ENCODE peak calls at places on chromosomes 2 and 18, in five cellular contexts. W is H9, O is ovary, R is heart left ventricle, L is fibroblast of lung. E is an unnamed sample.

GRCh38 chr2:170396799-170397459 is 219.0 kb downstream of the MYO3B start:
- DNase-seq in R (no peak), W (no peak), L (no peak), O (no peak), E (no peak)

GRCh38 chr2:69185807-69186206 is 172.8 kb downstream of the ANTXR1 start:
- DNase-seq in O (no peak), R (no peak), W (no peak), L (peak; percentile 48), E (no peak)

GRCh38 chr2:142140434-142140845 is 9.6 kb upstream of the LRP1B start:
- DNase-seq in O (no peak), W (no peak), R (no peak), L (no peak), E (no peak)

GRCh38 chr2:227817336-227817735 is 3.7 kb downstream of the CCL20 start:
- DNase-seq in W (no peak), L (no peak), R (no peak), O (no peak), E (no peak)

GRCh38 chr2:45218931-45219339 is 209.7 kb upstream of the SIX2 start:
- DNase-seq in R (no peak), O (no peak), L (no peak), W (no peak), E (no peak)

GRCh38 chr2:9423922-9424272 is 443 bp downstream of the CPSF3 start:
- DNase-seq in L (peak; percentile 38), W (no peak), O (no peak), R (no peak), E (no peak)

GRCh38 chr2:212777020-212777491 is 238.5 kb upstream of the ERBB4 start:
- DNase-seq in O (no peak), L (peak; percentile 41), W (no peak), R (no peak), E (no peak)

GRCh38 chr2:74349889-74350288 is 6.7 kb upstream of the SLC4A5 start:
- DNase-seq in W (no peak), O (no peak), L (no peak), R (no peak), E (no peak)

GRCh38 chr2:195561205-195562032 is 95.6 kb upstream of the SLC39A10 start:
- DNase-seq in O (no peak), W (no peak), R (no peak), L (peak; percentile 97), E (no peak)

GRCh38 chr2:39732492-39732891 is 46.6 kb downstream of the THUMPD2 start:
- DNase-seq in R (no peak), O (no peak), W (no peak), L (no peak), E (no peak)

GRCh38 chr2:30798536-30798991 is 8.7 kb downstream of the CAPN13 start:
- DNase-seq in R (no peak), W (no peak), L (no peak), O (no peak), E (no peak)

GRCh38 chr18:54392621-54393023 is 34.9 kb downstream of the C18orf54 start:
- DNase-seq in W (no peak), L (peak; percentile 54), O (no peak), R (no peak), E (no peak)

GRCh38 chr18:55076643-55077218 is 117.5 kb upstream of the CCDC68 start:
- DNase-seq in O (peak; percentile 16), R (no peak), L (peak; percentile 73), W (no peak), E (no peak)

GRCh38 chr2:169448865-169449264 is 30.4 kb upstream of the BBS5 start:
- DNase-seq in O (no peak), L (no peak), W (no peak), R (no peak), E (no peak)

GRCh38 chr18:77206676-77207370 is 42.8 kb upstream of the GALR1 start:
- DNase-seq in R (no peak), L (peak; percentile 75), O (peak; percentile 57), W (no peak), E (peak; percentile 73)

GRCh38 chr2:117027646-117028045 is 786.8 kb upstream of the DDX18 start:
- DNase-seq in O (no peak), L (no peak), W (no peak), R (no peak), E (no peak)

GRCh38 chr2:199485732-199486335 is 28.1 kb upstream of the SATB2 start:
- DNase-seq in W (peak; percentile 79), R (peak; percentile 33), L (peak; percentile 54), O (peak; percentile 34), E (no peak)

GRCh38 chr2:40400336-40400953 is 51.4 kb downstream of the SLC8A1 start:
- DNase-seq in W (no peak), O (no peak), R (no peak), L (peak; percentile 20), E (no peak)

GRCh38 chr2:196927318-196928225 is 1.1 kb upstream of the PGAP1 start:
- DNase-seq in L (peak; percentile 93), W (no peak), O (peak; percentile 19), R (no peak), E (no peak)

GRCh38 chr2:145158051-145158586 is 638.2 kb upstream of the ZEB2 start:
- DNase-seq in W (no peak), R (peak; percentile 50), O (peak; percentile 58), L (peak; percentile 92), E (peak; percentile 84)

GRCh38 chr2:142175917-142176316 is 45.1 kb upstream of the LRP1B start:
- DNase-seq in O (no peak), L (no peak), R (no peak), W (no peak), E (no peak)

GRCh38 chr18:11398625-11399024 is 210.8 kb upstream of the SLC35G4 start:
- DNase-seq in R (no peak), W (no peak), L (no peak), O (no peak), E (no peak)

GRCh38 chr2:55949211-55949610 is 25.6 kb upstream of the EFEMP1 start:
- DNase-seq in R (no peak), W (no peak), O (no peak), L (no peak), E (no peak)

GRCh38 chr2:6929196-6929874 is 12.1 kb downstream of the RNF144A start:
- DNase-seq in O (no peak), R (no peak), L (peak; percentile 25), W (no peak), E (no peak)

GRCh38 chr2:47534179-47534919 is 131.4 kb downstream of the MSH2 start:
- DNase-seq in W (no peak), O (peak; percentile 53), L (peak; percentile 94), R (no peak), E (no peak)

GRCh38 chr2:47528874-47529273 is 125.9 kb downstream of the MSH2 start:
- DNase-seq in W (no peak), R (no peak), L (peak; percentile 60), O (no peak), E (no peak)

GRCh38 chr2:47530105-47530504 is 127.1 kb downstream of the MSH2 start:
- DNase-seq in R (no peak), O (no peak), L (no peak), W (no peak), E (no peak)

GRCh38 chr2:47535073-47535472 is 132.1 kb downstream of the MSH2 start:
- DNase-seq in R (no peak), W (no peak), O (no peak), L (no peak), E (no peak)

GRCh38 chr2:47531378-47532042 is 128.6 kb downstream of the MSH2 start:
- DNase-seq in W (no peak), R (no peak), L (no peak), O (no peak), E (no peak)
- H3K4me1 ChIP-seq in W (no peaks in the 10 kb centered on the region), R (no peaks in the 10 kb centered on the region), L (peaks cover 17% of the 10 kb centered on the region), O (no peaks in the 10 kb centered on the region), E (peaks cover 6% of the 10 kb centered on the region)

DNA sequence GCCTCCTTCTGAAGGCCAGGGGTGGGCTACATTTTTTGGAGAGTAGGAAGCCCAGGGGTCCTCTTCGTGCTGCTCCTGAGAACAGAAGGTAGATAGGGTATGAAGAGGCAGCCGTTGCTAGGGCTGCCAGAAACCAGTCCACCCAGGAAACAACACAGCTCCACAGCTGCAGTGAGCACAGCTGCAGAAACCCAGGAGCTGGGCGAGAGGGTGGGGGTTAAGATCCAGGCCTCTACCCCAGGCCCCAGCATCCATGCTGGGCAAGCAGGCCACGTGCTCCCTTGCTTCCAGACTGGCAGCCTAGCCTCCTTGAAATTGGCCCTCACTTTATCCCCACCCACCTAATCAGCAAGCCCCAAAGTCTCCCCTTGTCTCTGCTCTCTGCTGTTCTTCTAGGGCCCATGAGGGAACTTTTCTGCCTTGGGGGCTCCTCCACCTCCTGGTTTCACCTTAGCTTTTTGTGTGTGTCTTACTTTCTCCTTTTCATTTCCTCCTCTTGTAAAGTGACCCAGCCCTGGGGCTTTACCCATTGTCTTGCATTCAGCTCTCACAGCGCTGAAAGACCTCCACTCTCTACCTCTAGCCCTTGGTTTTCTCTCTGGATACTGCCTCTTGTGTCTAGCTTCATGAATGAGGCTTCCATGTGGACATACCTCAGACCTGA is 30.7 kb downstream of the STON1 start:
- DNase-seq in W (peak; percentile 39), R (no peak), L (no peak), O (no peak), E (no peak)
- H3K27ac ChIP-seq in W (no peak overlapping the region), R (no peak overlapping the region), L (no peak overlapping the region), O (no peak overlapping the region), E (no peak overlapping the region)

GRCh38 chr2:240840435-240841060 is 20.5 kb upstream of the KIF1A start:
- DNase-seq in O (no peak), R (peak; percentile 52), W (peak; percentile 83), L (peak; percentile 57), E (no peak)
- TF ChIP-seq CTCF in O (peak; percentile 16), R (peak; percentile 52), W (peak; percentile 64), L (peak; percentile 71), E (peak; percentile 36)

DNA sequence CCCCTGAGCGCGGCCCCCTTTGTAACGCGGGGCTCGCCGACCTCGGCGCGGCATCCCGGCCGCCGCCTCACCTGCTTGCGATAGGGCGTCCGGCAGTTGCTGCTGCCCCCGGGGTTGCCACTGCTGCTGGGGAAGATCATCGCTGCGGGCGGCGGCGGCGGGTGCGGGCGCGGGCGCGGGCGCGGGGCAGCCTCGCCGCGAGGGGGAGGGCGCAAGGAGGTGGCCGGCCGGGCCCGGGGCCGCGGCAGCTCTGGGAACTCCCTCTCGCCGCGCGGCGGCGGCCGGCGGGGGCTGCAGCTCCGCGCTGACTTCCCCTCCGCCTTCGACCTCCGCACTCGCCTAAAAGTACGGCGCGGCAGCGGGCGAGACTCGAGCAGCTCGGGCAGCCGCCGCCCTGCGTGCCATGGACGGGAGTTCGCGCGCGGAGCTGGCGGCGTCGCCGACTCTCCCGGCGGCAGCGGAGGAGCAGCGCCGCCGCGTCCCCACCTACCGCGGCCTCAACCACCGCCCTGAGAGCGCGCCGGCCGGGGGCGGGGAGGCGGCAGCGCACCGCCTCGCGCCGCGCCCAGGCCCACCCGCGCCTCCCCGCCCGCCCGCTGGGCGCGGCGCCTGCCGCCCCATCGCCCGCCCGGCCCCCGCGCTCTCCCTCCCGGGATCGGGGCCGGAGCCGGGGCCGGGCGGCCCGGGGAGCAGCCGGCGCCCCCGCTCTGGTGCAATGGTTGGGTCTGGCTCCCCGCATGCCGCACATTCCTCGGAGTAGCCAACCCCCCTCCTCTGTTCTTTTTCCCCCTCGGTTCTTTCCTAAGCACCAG is 86.0 kb downstream of the RBMS1 start:
- DNase-seq in R (peak; percentile 71), W (peak; percentile 66), L (peak; percentile 72), O (peak; percentile 76), E (no peak)
- H3K4me1 ChIP-seq in R (peaks cover 46% of the 10 kb centered on the region), W (peaks cover 5% of the 10 kb centered on the region), L (peaks cover 17% of the 10 kb centered on the region), O (peaks cover 19% of the 10 kb centered on the region), E (peaks cover 69% of the 10 kb centered on the region)